ENCODE peak calls at places on chromosomes 1 and 21, in ten cellular contexts. Z is adrenal gland; O is kidney glomerular epithelial cell; X is NCI-H774; P is stimulated activated effector memory CD8-positive, alpha-beta T cell treated with anti-CD3 and anti-CD28 coated beads, Interleukin-12 subunit alpha, Interleukin-12 subunit beta, amount 100 ng/mL, for 72 hours; K is CD8-positive, alpha-beta memory T cell; R is M059J; B is T-helper 17 cell; F is Right ventricle myocardium superior; M is stimulated activated CD8-positive, alpha-beta memory T cell treated with anti-CD3 and anti-CD28 coated beads, Interleukin-2, amount 100 ng/mL, for 1 hour. C is an unnamed sample.

GRCh38 chr1:41370756-41371420 is 9.7 kb downstream of the FOXO6 start:
- DNase-seq in Z (no peak), O (no peak), X (no peak), P (no peak), K (no peak), R (no peak), B (no peak), F (no peak), M (no peak), C (no peak)

GRCh38 chr1:119139393-119139792 is 1.1 kb downstream of the WARS2 start:
- DNase-seq in Z (no peak), O (peak), X (no peak), P (peak), K (peak), R (no peak), B (no peak), F (no peak), M (no peak), C (no peak)

GRCh38 chr1:173934440-173934839 is 17.3 kb upstream of the SERPINC1 start:
- DNase-seq in Z (no peak), O (no peak), X (no peak), P (no peak), K (no peak), R (no peak), B (no peak), F (no peak), M (no peak), C (no peak)

GRCh38 chr1:47871799-47872353 is 125.3 kb downstream of the TRABD2B start:
- DNase-seq in Z (no peak), O (peak), X (no peak), P (no peak), K (no peak), R (peak), B (no peak), F (no peak), M (no peak), C (no peak)

GRCh38 chr1:2796890-2797740 is 4.4 kb downstream of the TTC34 start:
- DNase-seq in Z (no peak), O (no peak), X (no peak), P (no peak), K (no peak), R (no peak), B (peak), F (peak), M (no peak), C (no peak)

GRCh38 chr1:29050141-29050540 is 73.6 kb downstream of the TMEM200B start:
- DNase-seq in Z (no peak), O (no peak), X (no peak), P (no peak), K (no peak), R (no peak), B (no peak), F (no peak), M (no peak), C (no peak)

GRCh38 chr1:63142001-63142400 is 180.4 kb upstream of the FOXD3 start:
- DNase-seq in Z (no peak), O (no peak), X (no peak), P (no peak), K (no peak), R (no peak), B (no peak), F (no peak), M (no peak), C (no peak)

GRCh38 chr1:199226163-199226562 is 587.3 kb downstream of the PTPRC start:
- DNase-seq in Z (no peak), O (peak), X (no peak), P (peak), K (peak), R (peak), B (no peak), F (no peak), M (no peak), C (no peak)

GRCh38 chr21:37220433-37220980 is 46.6 kb downstream of the VPS26C start:
- DNase-seq in Z (peak), O (peak), X (peak), P (no peak), K (no peak), R (peak), B (peak), F (peak), M (no peak), C (no peak)

GRCh38 chr1:161013591-161014513 is 7.1 kb downstream of the F11R start:
- DNase-seq in Z (peak), O (no peak), X (no peak), P (peak), K (peak), R (peak), B (peak), F (peak), M (peak), C (peak)

GRCh38 chr1:214328770-214329455 is 48.0 kb downstream of the SMYD2 start:
- DNase-seq in Z (peak), O (peak), X (peak), P (peak), K (peak), R (peak), B (peak), F (peak), M (peak), C (peak)

GRCh38 chr1:206914138-206914537 is 7.6 kb downstream of the FCMR start:
- DNase-seq in Z (no peak), O (no peak), X (no peak), P (no peak), K (no peak), R (no peak), B (no peak), F (no peak), M (no peak), C (no peak)

GRCh38 chr1:74732960-74733615 is at the start of the genes CRYZ and TYW3:
- DNase-seq in Z (peak), O (peak), X (peak), P (peak), K (peak), R (peak), B (peak), F (peak), M (peak), C (peak)